ENCODE peak calls at places on chromosomes 3 and 15, in six cellular contexts. M, Q, P, T, H and F are unnamed samples.

GRCh38 chr15:62795171-62795570 is 247.4 kb upstream of the TPM1 start:
- DNase-seq in M (no peak), Q (no peak), P (no peak), T (no peak), H (no peak), F (peak)

GRCh38 chr3:188037965-188038581 is 115.9 kb upstream of the LPP start:
- DNase-seq in M (no peak), Q (no peak), P (no peak), T (no peak), H (peak), F (no peak)

GRCh38 chr3:185317674-185318073 is 45.3 kb upstream of the MAP3K13 start:
- DNase-seq in M (no peak), Q (no peak), P (no peak), T (no peak), H (peak), F (no peak)

GRCh38 chr3:193737191-193737751 is 144.3 kb downstream of the OPA1 start:
- DNase-seq in M (no peak), Q (no peak), P (no peak), T (peak), H (no peak), F (no peak)

GRCh38 chr3:165259518-165260193 is 63.5 kb upstream of the SLITRK3 start:
- DNase-seq in M (no peak), Q (peak), P (no peak), T (peak), H (peak), F (no peak)

GRCh38 chr3:180881065-180881801 is 31.2 kb upstream of the FXR1 start:
- DNase-seq in M (no peak), Q (no peak), P (no peak), T (no peak), H (no peak), F (no peak)

GRCh38 chr15:31280037-31280830 is 46.4 kb upstream of the KLF13 start:
- DNase-seq in M (no peak), Q (peak), P (peak), T (no peak), H (no peak), F (no peak)

GRCh38 chr3:56296361-56296760 is 171.9 kb downstream of the ERC2 start:
- DNase-seq in M (no peak), Q (no peak), P (no peak), T (no peak), H (no peak), F (no peak)

GRCh38 chr15:22891426-22892210 is 53.2 kb downstream of the NIPA2 start:
- DNase-seq in M (no peak), Q (no peak), P (no peak), T (no peak), H (no peak), F (no peak)

GRCh38 chr3:78707616-78708015 is 1060.2 kb downstream of the ROBO1 start:
- DNase-seq in M (no peak), Q (no peak), P (no peak), T (no peak), H (no peak), F (no peak)

GRCh38 chr15:29455530-29455929 is 185.9 kb upstream of the NSMCE3 start:
- DNase-seq in M (no peak), Q (no peak), P (no peak), T (no peak), H (no peak), F (no peak)

GRCh38 chr3:138308783-138309182 is 20.9 kb downstream of the NME9 start:
- DNase-seq in M (no peak), Q (no peak), P (no peak), T (no peak), H (no peak), F (no peak)

GRCh38 chr3:151015762-151016161 is 43.2 kb upstream of the CLRN1 start:
- DNase-seq in M (no peak), Q (peak), P (no peak), T (no peak), H (no peak), F (no peak)

GRCh38 chr15:42335074-42335473 is 24.2 kb upstream of the CAPN3 start:
- DNase-seq in M (no peak), Q (no peak), P (no peak), T (no peak), H (no peak), F (no peak)

GRCh38 chr15:81484076-81484475 is 110.1 kb upstream of the TMC3 start:
- DNase-seq in M (no peak), Q (no peak), P (no peak), T (no peak), H (no peak), F (no peak)

GRCh38 chr3:153495422-153495821 is 333.4 kb downstream of the RAP2B start:
- DNase-seq in M (no peak), Q (no peak), P (no peak), T (no peak), H (no peak), F (no peak)

GRCh38 chr3:9786825-9787654 is 5.2 kb downstream of the TADA3 start:
- DNase-seq in M (no peak), Q (no peak), P (no peak), T (no peak), H (no peak), F (no peak)

GRCh38 chr15:72034859-72035650 is 82.9 kb downstream of the MYO9A start:
- DNase-seq in M (no peak), Q (no peak), P (no peak), T (no peak), H (no peak), F (no peak)

DNA sequence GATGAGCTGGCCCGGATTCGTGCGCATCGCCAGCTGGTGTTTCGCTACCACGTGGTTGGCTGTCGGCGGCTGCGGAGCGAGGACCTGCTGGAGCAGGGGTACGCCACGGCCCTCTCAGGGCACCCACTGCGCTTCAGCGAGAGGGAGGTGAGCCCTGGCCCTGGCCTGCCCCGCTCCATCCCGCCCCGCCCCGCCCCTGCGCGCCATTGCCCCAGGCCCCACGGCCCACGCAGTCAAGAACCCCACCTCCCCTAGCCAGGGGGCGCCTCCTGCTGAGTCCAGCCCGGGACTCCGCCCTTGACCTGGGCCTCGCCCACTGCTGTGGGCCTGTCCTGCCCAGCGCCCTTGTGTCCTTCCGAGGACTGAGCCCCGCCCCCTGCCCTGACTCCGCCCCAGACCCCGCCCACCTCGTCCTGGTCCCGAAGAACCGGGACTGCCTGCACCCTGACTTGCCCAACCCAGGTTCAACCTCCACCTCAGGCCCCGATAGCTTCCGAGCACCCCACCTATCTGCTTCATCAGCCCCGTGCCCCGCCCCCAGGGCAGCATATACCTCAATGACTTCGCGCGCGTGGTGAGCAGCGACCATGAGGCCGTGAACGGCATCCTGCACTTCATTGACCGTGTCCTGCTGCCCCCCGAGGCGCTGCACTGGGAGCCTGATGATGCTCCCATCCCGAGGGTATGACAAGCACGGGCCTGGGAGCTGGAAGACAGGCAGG is 14.8 kb downstream of the NT5DC2 start:
- DNase-seq in M (no peak), Q (no peak), P (no peak), T (no peak), H (no peak), F (no peak)
- H3K4me3 ChIP-seq in M (peak), Q (peak), P (peak), T (no peak), H (no peak), F (no peak)

GRCh38 chr15:99731336-99732267 is 1.6 kb downstream of the LYSMD4 start:
- DNase-seq in M (no peak), Q (peak), P (no peak), T (peak), H (no peak), F (no peak)
- H3K4me3 ChIP-seq in M (peak), Q (peak), P (peak), T (peak), H (peak), F (no peak)

DNA sequence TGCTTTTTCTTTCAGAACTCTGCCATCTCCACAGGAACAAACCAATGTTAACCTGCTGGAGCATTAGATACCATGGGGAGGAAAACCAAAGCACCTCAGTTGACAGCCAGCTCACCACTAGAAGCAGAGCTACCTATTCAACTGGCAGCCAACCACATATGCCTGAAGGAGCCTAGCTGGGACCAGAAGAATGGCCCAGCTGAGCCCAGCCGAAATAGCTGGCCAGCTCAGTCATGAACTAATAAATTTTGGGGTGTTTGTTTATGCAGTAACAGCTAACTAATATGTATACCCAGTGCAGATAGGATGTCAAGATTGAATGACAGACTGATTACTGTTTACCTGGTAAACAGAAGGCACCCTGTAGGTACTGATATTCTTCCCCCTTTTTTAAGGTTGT is 1117.5 kb downstream of the TBL1XR1 start:
- DNase-seq in M (no peak), Q (no peak), P (no peak), T (no peak), H (no peak), F (no peak)
- H3K4me3 ChIP-seq in M (no peak), Q (no peak), P (no peak), T (no peak), H (no peak), F (no peak)

DNA sequence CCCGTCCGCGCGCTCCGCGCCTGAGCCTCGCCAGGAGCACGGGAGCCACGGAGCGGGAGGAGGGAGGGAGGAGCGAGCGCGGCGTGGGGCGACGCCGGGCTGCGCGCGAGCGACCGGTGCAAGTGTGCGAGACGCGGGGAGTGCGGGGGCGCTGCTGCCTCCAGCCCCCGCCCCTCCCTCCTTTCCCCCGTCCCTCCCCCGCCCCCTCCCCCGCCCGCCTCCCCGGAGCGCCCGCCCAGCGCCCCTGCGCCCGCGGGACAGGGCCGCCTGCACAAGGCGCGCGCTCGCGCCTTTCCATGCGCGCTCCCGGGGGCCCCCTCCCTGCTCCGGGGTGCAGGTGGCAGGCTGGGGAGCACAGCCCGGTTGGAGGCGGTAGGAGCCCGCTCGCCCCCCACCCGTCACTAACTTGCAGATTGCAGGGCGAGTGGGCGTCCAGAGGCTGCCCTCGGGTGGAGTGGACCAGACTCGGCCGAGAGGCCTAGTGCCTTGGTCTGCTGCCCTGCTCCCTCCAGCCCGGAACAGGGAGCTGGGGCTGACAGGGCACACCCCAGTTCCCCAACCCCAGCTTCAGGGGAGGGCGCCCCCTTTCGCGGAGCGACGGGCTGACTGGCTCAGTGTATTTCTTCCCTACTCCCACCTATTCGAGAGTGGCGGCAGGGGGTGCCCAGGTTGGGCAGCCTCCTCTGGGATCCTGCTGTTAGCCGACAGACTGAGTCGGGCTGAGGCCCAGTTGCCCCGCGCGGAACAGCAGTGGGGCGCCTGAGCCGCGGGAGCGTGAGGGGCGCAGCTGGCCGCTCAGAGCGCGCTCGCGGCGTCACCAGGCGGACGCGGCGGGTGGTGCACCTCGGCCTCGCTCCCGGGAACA is at the start of gene WNT7A:
- DNase-seq in M (no peak), Q (no peak), P (peak), T (peak), H (peak), F (peak)
- H3K4me3 ChIP-seq in M (no peak), Q (no peak), P (peak), T (peak), H (peak), F (no peak)